ENCODE peak calls at places on chromosomes 2 and 18, in five cellular contexts. V is BE2C; C is LoVo; R is stimulated activated CD8-positive, alpha-beta memory T cell treated with anti-CD3 and anti-CD28 coated beads, Interleukin-4, amount 100 ng/mL, for 4 hours; L is hippocampal formation. W is an unnamed sample.

GRCh38 chr2:234147335-234147861 is 96.9 kb downstream of the SPP2 start:
- DNase-seq in V (no peak), C (peak; percentile 90), R (no peak), L (no peak), W (no peak)

GRCh38 chr2:239895669-239896068 is 129.5 kb downstream of the NDUFA10 start:
- DNase-seq in V (no peak), C (no peak), R (no peak), L (no peak), W (no peak)

GRCh38 chr2:55707751-55708150 is 14.1 kb upstream of the PNPT1 start:
- DNase-seq in V (no peak), C (no peak), R (no peak), L (peak; percentile 37), W (no peak)

GRCh38 chr2:120600335-120600734 is 135.3 kb upstream of the GLI2 start:
- DNase-seq in V (no peak), C (no peak), R (no peak), L (no peak), W (no peak)

GRCh38 chr2:230627806-230628724 is 84.6 kb upstream of the CAB39 start:
- DNase-seq in V (no peak), C (peak; percentile 30), R (no peak), L (no peak), W (no peak)

GRCh38 chr18:3985030-3985429 is 470.1 kb downstream of the DLGAP1 start:
- DNase-seq in V (no peak), C (no peak), R (no peak), L (no peak), W (no peak)

GRCh38 chr2:137838255-137839092 is 125.8 kb upstream of the HNMT start:
- DNase-seq in V (no peak), C (peak; percentile 37), R (no peak), L (no peak), W (no peak)

GRCh38 chr2:128494640-128495321 is 176.1 kb upstream of the HS6ST1 start:
- DNase-seq in V (no peak), C (no peak), R (no peak), L (no peak), W (no peak)

GRCh38 chr18:49565656-49566055 is 3.8 kb downstream of the LIPG start:
- DNase-seq in V (no peak), C (no peak), R (no peak), L (peak; percentile 56), W (no peak)

GRCh38 chr2:38462121-38462634 is 85.1 kb upstream of the ATL2 start:
- DNase-seq in V (no peak), C (peak; percentile 89), R (no peak), L (no peak), W (no peak)

GRCh38 chr2:237092920-237093781 is 7.5 kb downstream of the COPS8 start:
- DNase-seq in V (peak; percentile 48), C (no peak), R (no peak), L (no peak), W (no peak)

GRCh38 chr2:63788070-63788469 is 53.6 kb upstream of the UGP2 start:
- DNase-seq in V (no peak), C (no peak), R (no peak), L (no peak), W (no peak)

GRCh38 chr2:42868096-42868495 is 75.7 kb upstream of the HAAO start:
- DNase-seq in V (no peak), C (no peak), R (no peak), L (no peak), W (no peak)

GRCh38 chr2:137333386-137333972 is 568.1 kb downstream of the THSD7B start:
- DNase-seq in V (no peak), C (no peak), R (no peak), L (no peak), W (no peak)

GRCh38 chr2:102185347-102185746 is 1.5 kb upstream of the IL1RL2 start:
- DNase-seq in V (no peak), C (no peak), R (no peak), L (no peak), W (no peak)